ENCODE peak calls at places on chromosomes 6 and 20, in ten cellular contexts. U is SK-N-DZ; O is activated naive CD4-positive, alpha-beta T cell treated with anti-CD3 and anti-CD28 coated beads, Interleukin-2, amount 10 ng/mL, durations not matched to agents 7 days and 5 days; S is psoas muscle; I is T follicular helper cell; R is NCI-H82; C is M059J; A is Caki2; L is skeletal muscle cell; F is GDM1. M is an unnamed sample.

GRCh38 chr6:27630727-27631613 is 158.1 kb upstream of the ZNF184 start:
- DNase-seq in S (no peak), U (peak; percentile 51), R (peak; percentile 87), A (peak; percentile 30), O (peak; percentile 37), L (no peak), F (no peak), I (no peak), C (peak; percentile 77), M (no peak)

GRCh38 chr20:17904027-17904426 is 64.6 kb downstream of the SNX5 start:
- DNase-seq in R (no peak), I (no peak), O (no peak), C (no peak), F (no peak), A (no peak), S (no peak), U (no peak), L (no peak), M (no peak)

GRCh38 chr20:25398363-25399037 is 7.9 kb upstream of the ABHD12 start:
- DNase-seq in R (no peak), O (no peak), U (no peak), A (no peak), I (no peak), L (no peak), S (no peak), F (no peak), C (peak; percentile 73), M (no peak)

GRCh38 chr20:43541214-43541613 is 17.6 kb upstream of the SGK2 start:
- DNase-seq in I (no peak), R (no peak), A (no peak), F (no peak), U (no peak), C (peak; percentile 56), O (no peak), L (peak; percentile 1), S (no peak), M (no peak)

GRCh38 chr20:63473555-63474449 is 1.3 kb upstream of the KCNQ2 start:
- DNase-seq in F (no peak), A (no peak), R (no peak), L (no peak), U (peak; percentile 81), I (no peak), C (no peak), S (no peak), O (no peak), M (no peak)

GRCh38 chr6:88815491-88815890 is 147.9 kb downstream of the RNGTT start:
- DNase-seq in S (no peak), O (no peak), I (no peak), A (peak; percentile 48), U (no peak), F (no peak), R (no peak), L (no peak), C (no peak), M (no peak)

GRCh38 chr20:53942121-53942816 is 128.1 kb downstream of the BCAS1 start:
- DNase-seq in S (no peak), L (no peak), U (no peak), I (no peak), R (no peak), C (peak; percentile 78), F (no peak), O (no peak), A (peak; percentile 76), M (no peak)

GRCh38 chr20:34654207-34654744 is 22.6 kb downstream of the PIGU start:
- DNase-seq in A (peak; percentile 16), O (no peak), C (no peak), U (no peak), L (no peak), R (no peak), I (no peak), F (no peak), S (no peak), M (no peak)

GRCh38 chr6:159012201-159012600 is 12.2 kb upstream of the RSPH3 start:
- DNase-seq in S (no peak), A (no peak), F (no peak), L (no peak), U (no peak), C (peak; percentile 27), R (no peak), I (no peak), O (no peak), M (no peak)

GRCh38 chr6:35388772-35389352 is 46.5 kb downstream of the PPARD start:
- DNase-seq in I (no peak), A (no peak), S (no peak), R (no peak), O (no peak), U (no peak), F (no peak), C (peak; percentile 53), L (no peak), M (no peak)

GRCh38 chr20:59835448-59836395 is 97.7 kb downstream of the SYCP2 start:
- DNase-seq in R (peak; percentile 50), I (no peak), F (no peak), O (no peak), U (peak; percentile 43), L (no peak), S (no peak), A (no peak), C (no peak), M (peak; percentile 47)

GRCh38 chr20:51092238-51092822 is 69.4 kb upstream of the KCNG1 start:
- DNase-seq in R (no peak), F (no peak), O (no peak), L (no peak), I (no peak), A (no peak), C (peak; percentile 30), U (no peak), S (no peak), M (no peak)

GRCh38 chr6:24848461-24848860 is 49.7 kb upstream of the ARMH2 start:
- DNase-seq in S (no peak), I (no peak), U (no peak), A (no peak), O (no peak), L (no peak), C (no peak), R (no peak), F (no peak), M (no peak)

GRCh38 chr6:134502614-134503541 is 185.0 kb upstream of the SGK1 start:
- DNase-seq in F (no peak), S (no peak), I (no peak), L (no peak), R (no peak), C (no peak), A (no peak), O (no peak), U (no peak), M (no peak)

GRCh38 chr6:105181981-105182515 is 2.2 kb upstream of the POPDC3 start:
- DNase-seq in I (no peak), F (no peak), L (no peak), R (no peak), S (no peak), O (no peak), A (no peak), C (no peak), U (no peak), M (no peak)

GRCh38 chr20:53846640-53847039 is 223.8 kb downstream of the BCAS1 start:
- DNase-seq in R (no peak), I (no peak), S (no peak), L (no peak), U (no peak), O (no peak), A (no peak), C (no peak), F (no peak), M (no peak)

GRCh38 chr6:111113731-111114438 is 26.6 kb downstream of the SLC16A10 start:
- DNase-seq in C (peak; percentile 74), F (no peak), A (no peak), O (peak; percentile 28), S (peak; percentile 69), R (no peak), I (no peak), U (peak; percentile 35), L (peak; percentile 61), M (no peak)

GRCh38 chr20:45100563-45101245 is at the start of gene KCNS1:
- DNase-seq in R (peak; percentile 28), O (no peak), S (no peak), U (peak; percentile 43), F (no peak), C (peak; percentile 60), A (no peak), I (no peak), L (no peak), M (no peak)

GRCh38 chr6:123610779-123611178 is 26.0 kb downstream of the TRDN start:
- DNase-seq in O (no peak), R (no peak), U (no peak), F (no peak), S (no peak), L (no peak), I (no peak), C (no peak), A (no peak), M (no peak)

GRCh38 chr6:93779086-93779858 is 359.9 kb upstream of the EPHA7 start:
- DNase-seq in R (peak; percentile 20), F (no peak), O (no peak), S (no peak), U (no peak), L (no peak), A (peak; percentile 45), I (no peak), C (no peak), M (no peak)

GRCh38 chr6:81788748-81789147 is 36.3 kb upstream of the TENT5A start:
- DNase-seq in U (peak; percentile 53), C (peak; percentile 32), R (peak; percentile 29), F (no peak), I (no peak), A (no peak), L (peak; percentile 48), S (no peak), O (no peak), M (no peak)

GRCh38 chr6:71139249-71139648 is 149.4 kb upstream of the OGFRL1 start:
- DNase-seq in I (no peak), C (peak; percentile 95), F (peak; percentile 53), U (no peak), O (no peak), S (no peak), R (no peak), L (peak; percentile 25), A (no peak), M (no peak)

GRCh38 chr20:35307666-35308653 is 15.7 kb upstream of the FAM83C start:
- DNase-seq in A (peak; percentile 78), C (peak; percentile 99), U (no peak), F (no peak), L (peak; percentile 72), R (no peak), I (no peak), S (peak; percentile 82), O (no peak), M (peak; percentile 29)

M was measured in tibial nerve.